ENCODE peak calls at places on chromosomes 3 and 15, in five cellular contexts. K, N, G, X and Q are unnamed samples. For H3K4me1, the result is how much of the 10 kb centered on the place peaks cover.

GRCh38 chr3:136249593-136250225 is 431 bp upstream of the PCCB start:
- DNase-seq in K (no peak), N (no peak), G (no peak), X (no peak), Q (no peak)

GRCh38 chr3:171286580-171287249 is 173.5 kb downstream of the TNIK start:
- DNase-seq in K (no peak), N (peak), G (no peak), X (no peak), Q (no peak)

GRCh38 chr15:95845862-95846515 is 484.5 kb upstream of the NR2F2 start:
- DNase-seq in K (peak), N (peak), G (peak), X (no peak), Q (no peak)

GRCh38 chr15:77118787-77119410 is 48.0 kb upstream of the TSPAN3 start:
- DNase-seq in K (peak), N (peak), G (no peak), X (peak), Q (peak)

GRCh38 chr15:41104234-41104633 is 11.8 kb downstream of the INO80 start:
- DNase-seq in K (no peak), N (peak), G (no peak), X (no peak), Q (no peak)

GRCh38 chr3:28224430-28224829 is 17.0 kb upstream of the CMC1 start:
- DNase-seq in K (no peak), N (no peak), G (no peak), X (no peak), Q (no peak)

GRCh38 chr3:16834214-16834613 is 50.5 kb upstream of the PLCL2 start:
- DNase-seq in K (no peak), N (no peak), G (no peak), X (no peak), Q (no peak)

GRCh38 chr3:154194869-154195268 is 73.7 kb downstream of the ARHGEF26 start:
- DNase-seq in K (no peak), N (no peak), G (no peak), X (no peak), Q (no peak)

GRCh38 chr3:192039593-192039992 is 578.6 kb downstream of the PYDC2 start:
- DNase-seq in K (no peak), N (no peak), G (no peak), X (no peak), Q (no peak)

GRCh38 chr15:59636184-59636583 is 21.1 kb downstream of the GTF2A2 start:
- DNase-seq in K (no peak), N (no peak), G (no peak), X (no peak), Q (no peak)

GRCh38 chr15:81386947-81387346 is 12.9 kb upstream of the TMC3 start:
- DNase-seq in K (no peak), N (peak), G (no peak), X (no peak), Q (no peak)

GRCh38 chr15:78726870-78727551 is 84.3 kb downstream of the ADAMTS7 start:
- DNase-seq in K (peak), N (peak), G (no peak), X (no peak), Q (peak)

GRCh38 chr3:10836676-10837075 is 20.6 kb downstream of the SLC6A11 start:
- DNase-seq in K (no peak), N (no peak), G (no peak), X (no peak), Q (no peak)

GRCh38 chr3:138463724-138464489 is 29.5 kb downstream of the ESYT3 start:
- DNase-seq in K (no peak), N (no peak), G (no peak), X (no peak), Q (no peak)

GRCh38 chr3:11482024-11482423 is 161.7 kb downstream of the VGLL4 start:
- DNase-seq in K (no peak), N (no peak), G (peak), X (no peak), Q (peak)

GRCh38 chr15:59276225-59277178 is 69.9 kb downstream of the LDHAL6B start:
- DNase-seq in K (no peak), N (no peak), G (no peak), X (no peak), Q (no peak)

GRCh38 chr15:93722165-93722564 is 509.2 kb upstream of the MCTP2 start:
- DNase-seq in K (no peak), N (no peak), G (no peak), X (no peak), Q (no peak)

GRCh38 chr3:55296035-55296434 is 191.1 kb downstream of the WNT5A start:
- DNase-seq in K (no peak), N (no peak), G (no peak), X (no peak), Q (no peak)

GRCh38 chr3:194766845-194767244 is 81.2 kb downstream of the FAM43A start:
- DNase-seq in K (no peak), N (no peak), G (no peak), X (no peak), Q (no peak)
- H3K4me3 ChIP-seq in K (no peak), N (no peak), G (no peak), X (no peak), Q (no peak)

GRCh38 chr15:52232327-52232726 is 41.1 kb upstream of the GNB5 start:
- DNase-seq in K (no peak), N (no peak), G (no peak), X (no peak), Q (no peak)
- H3K4me1 ChIP-seq in K (under half), N (under half), G (under half), X (under half), Q (under half)

DNA sequence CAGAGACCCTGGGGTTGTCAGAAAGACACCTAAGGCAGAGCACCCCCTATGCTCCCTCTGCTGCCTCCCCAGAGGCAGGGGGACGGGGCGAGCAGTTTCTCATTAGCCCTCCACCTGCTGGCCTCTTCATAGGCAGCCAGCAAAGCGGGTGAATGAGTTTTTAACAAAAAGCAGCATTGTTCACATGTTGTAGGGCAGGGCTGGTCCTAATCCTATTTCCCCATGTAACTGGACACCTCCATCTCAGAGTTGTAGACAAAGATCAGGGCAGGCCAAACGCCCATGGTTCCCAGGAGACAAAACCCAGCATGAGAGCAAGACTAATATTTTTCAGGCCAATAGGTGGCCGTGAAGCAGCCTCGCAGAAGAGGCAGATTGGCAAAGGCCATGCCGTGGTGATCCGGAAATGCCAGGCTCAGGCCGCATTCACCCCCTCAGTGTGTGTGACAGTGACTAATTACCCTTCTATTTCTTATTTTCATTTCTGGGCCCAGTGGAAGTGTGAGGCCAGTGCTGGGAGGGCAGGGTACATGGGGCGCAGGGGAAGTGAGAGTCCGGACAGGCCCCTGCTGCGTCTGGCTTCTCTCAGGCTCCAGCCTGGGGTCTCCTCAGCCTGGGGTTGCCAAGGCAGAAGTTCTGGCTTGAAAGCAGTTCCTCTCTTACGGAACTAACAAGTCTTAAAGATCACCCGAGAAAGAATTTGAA is 64.7 kb downstream of the BOC start:
- DNase-seq in K (no peak), N (no peak), G (peak), X (no peak), Q (no peak)
- H3K4me3 ChIP-seq in K (no peak), N (no peak), G (peak), X (no peak), Q (no peak)

GRCh38 chr3:188944108-188944507 is 227.7 kb upstream of the TPRG1 start:
- DNase-seq in K (no peak), N (no peak), G (no peak), X (no peak), Q (no peak)
- H3K4me1 ChIP-seq in K (under half), N (under half), G (under half), X (under half), Q (under half)